ENCODE peak calls at places on chromosomes 4 and X, in seven cellular contexts. C is IMR-90, B is neuronal stem cell, M is trophoblast cell, X is H9, P is H1, G is mesenchymal stem cell. O is an unnamed sample.

GRCh38 chr4:156195914-156196313 is 242.2 kb upstream of the CTSO start:
- DNase-seq in C (no peak), B (no peak), M (no peak), X (no peak), P (no peak), G (no peak), O (no peak)

GRCh38 chr4:6534618-6535328 is 40.2 kb upstream of the MAN2B2 start:
- DNase-seq in C (no peak), B (no peak), M (no peak), X (no peak), P (no peak), G (no peak), O (no peak)

GRCh38 chr4:42248986-42249385 is 96.5 kb upstream of the BEND4 start:
- DNase-seq in C (no peak), B (no peak), M (no peak), X (no peak), P (no peak), G (no peak), O (no peak)

GRCh38 chr4:175562537-175562936 is 249.5 kb downstream of the GPM6A start:
- DNase-seq in C (no peak), B (no peak), M (peak), X (no peak), P (no peak), G (no peak), O (no peak)

GRCh38 chrX:124504106-124504983 is 158.0 kb downstream of the SH2D1A start:
- DNase-seq in C (no peak), B (no peak), M (no peak), X (no peak), P (no peak), G (no peak), O (no peak)

GRCh38 chrX:81857192-81857591 is 655.3 kb downstream of the SH3BGRL start:
- DNase-seq in C (no peak), B (no peak), M (no peak), X (no peak), P (no peak), G (no peak), O (no peak)

GRCh38 chr4:86498560-86499166 is 95.5 kb upstream of the PTPN13 start:
- DNase-seq in C (peak), B (no peak), M (no peak), X (no peak), P (no peak), G (peak), O (peak)

GRCh38 chr4:15344041-15344440 is 83.8 kb upstream of the C1QTNF7 start:
- DNase-seq in C (peak), B (no peak), M (peak), X (no peak), P (no peak), G (peak), O (peak)

GRCh38 chr4:153788419-153789276 is at the start of gene SFRP2:
- DNase-seq in C (no peak), B (peak), M (no peak), X (peak), P (peak), G (peak), O (peak)

GRCh38 chr4:36310237-36310636 is 28.8 kb downstream of the DTHD1 start:
- DNase-seq in C (no peak), B (no peak), M (no peak), X (no peak), P (no peak), G (no peak), O (no peak)

GRCh38 chr4:119244344-119244743 is 31.8 kb downstream of the USP53 start:
- DNase-seq in C (no peak), B (no peak), M (no peak), X (no peak), P (no peak), G (no peak), O (no peak)

GRCh38 chr4:22959483-22959882 is 266.7 kb downstream of the GBA3 start:
- DNase-seq in C (no peak), B (no peak), M (no peak), X (no peak), P (no peak), G (no peak), O (no peak)

GRCh38 chr4:6616087-6616995 is 24.1 kb upstream of the MRFAP1 start:
- DNase-seq in C (no peak), B (no peak), M (no peak), X (no peak), P (no peak), G (no peak), O (no peak)

GRCh38 chr4:165384608-165385007 is 5.8 kb downstream of the CPE start:
- DNase-seq in C (peak), B (no peak), M (no peak), X (no peak), P (no peak), G (no peak), O (peak)

GRCh38 chrX:13215729-13216128 is 104.1 kb downstream of the ATXN3L start:
- DNase-seq in C (peak), B (no peak), M (no peak), X (no peak), P (no peak), G (no peak), O (no peak)

DNA sequence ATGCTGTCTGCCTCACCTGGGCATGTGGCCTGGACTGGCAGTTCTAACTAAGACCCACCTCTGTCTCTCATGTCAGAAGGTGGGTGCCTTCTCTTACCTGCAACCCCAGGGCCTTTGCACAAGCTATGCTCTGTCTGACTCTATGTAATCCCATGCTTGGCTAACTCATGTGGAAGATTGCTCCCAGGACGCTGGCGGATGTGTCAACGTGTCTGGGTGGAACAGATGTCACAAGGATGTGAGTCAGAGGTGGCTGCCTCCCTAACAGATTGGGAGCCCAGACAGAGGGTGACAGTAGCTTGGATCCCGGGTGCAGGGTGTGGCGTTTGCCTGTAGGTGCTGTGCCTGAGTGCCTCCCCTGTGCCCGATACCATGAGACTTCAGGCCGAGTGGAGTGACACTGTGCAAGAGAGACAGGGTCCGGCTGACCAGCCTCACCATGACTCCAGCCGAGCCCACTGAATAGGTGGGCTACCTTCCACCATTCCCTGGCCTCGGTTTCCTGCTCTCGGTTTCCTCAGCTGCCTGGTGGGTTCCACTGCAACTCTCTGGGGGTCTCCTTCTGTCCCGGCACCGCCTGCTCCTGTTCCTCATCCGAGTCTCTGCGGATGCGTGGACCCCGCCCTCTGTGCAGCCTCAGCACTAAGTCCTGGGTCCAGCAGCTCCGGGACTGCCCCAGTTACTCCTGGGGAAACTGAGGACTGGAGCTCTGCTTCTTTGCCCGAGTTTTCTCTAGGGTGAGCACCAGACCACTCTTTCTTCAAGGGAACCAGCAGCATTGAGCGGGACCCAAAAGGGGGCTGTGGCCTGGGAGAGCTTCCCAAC is 11.0 kb downstream of the SH3BP2 start:
- DNase-seq in C (no peak), B (no peak), M (peak), X (no peak), P (no peak), G (peak), O (no peak)
- H2BK5ac ChIP-seq in C (no peak), B (peak), M (no peak), X (no peak), P (peak), G (no peak), O (no peak)

GRCh38 chr4:141004844-141005243 is 128.4 kb downstream of the RNF150 start:
- DNase-seq in C (no peak), B (no peak), M (no peak), X (no peak), P (no peak), G (no peak), O (no peak)
- H2BK5ac ChIP-seq in C (no peak), B (no peak), M (no peak), X (no peak), P (no peak), G (no peak), O (no peak)

DNA sequence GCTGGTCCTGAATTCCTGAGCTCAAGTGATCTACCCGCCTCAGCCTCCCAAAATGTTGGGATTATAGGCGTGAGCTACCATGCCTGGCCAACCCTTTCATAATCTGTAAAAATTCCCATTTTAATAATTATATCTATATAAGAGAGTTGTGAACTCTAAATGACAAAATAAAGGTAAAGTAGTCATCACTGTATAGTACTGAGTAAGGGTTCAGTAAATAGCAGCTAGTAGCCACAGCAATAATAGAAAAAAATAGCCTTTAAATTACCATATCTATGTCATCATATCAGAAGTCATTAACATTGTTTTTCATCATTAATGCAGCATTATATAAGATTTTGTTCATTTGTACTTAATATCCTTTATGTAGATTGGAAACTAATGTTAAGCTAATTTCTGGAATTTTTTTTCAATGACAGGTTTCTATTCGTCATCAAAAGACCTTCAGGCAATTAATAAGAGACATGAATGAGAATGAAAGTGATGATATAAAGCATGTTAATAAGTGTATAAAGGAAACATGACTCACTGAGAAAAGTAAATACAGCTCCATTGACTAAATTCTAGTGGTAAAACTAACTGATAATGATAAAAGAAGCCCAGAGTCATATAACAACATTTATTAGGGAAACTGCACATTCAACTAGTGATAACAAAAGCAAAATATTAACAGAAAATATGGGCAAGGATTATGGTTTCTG is 85.9 kb upstream of the UGT8 start:
- DNase-seq in C (no peak), B (no peak), M (no peak), X (no peak), P (no peak), G (peak), O (no peak)
- H2BK5ac ChIP-seq in C (no peak), B (no peak), M (no peak), X (no peak), P (no peak), G (no peak), O (no peak)

GRCh38 chr4:171993247-171993646 is 180.0 kb downstream of the GALNTL6 start:
- DNase-seq in C (no peak), B (no peak), M (no peak), X (no peak), P (no peak), G (no peak), O (no peak)
- H2BK5ac ChIP-seq in C (no peak), B (no peak), M (no peak), X (no peak), P (no peak), G (no peak), O (no peak)

GRCh38 chr4:140756292-140757219 is at the start of gene TBC1D9:
- DNase-seq in C (peak), B (peak), M (peak), X (peak), P (peak), G (peak), O (peak)

GRCh38 chr4:140752669-140753068 is 3.5 kb downstream of the TBC1D9 start:
- DNase-seq in C (no peak), B (no peak), M (no peak), X (no peak), P (no peak), G (no peak), O (no peak)

GRCh38 chr4:140755811-140756291 is 334 bp downstream of the TBC1D9 start:
- DNase-seq in C (peak), B (peak), M (peak), X (peak), P (no peak), G (peak), O (peak)

GRCh38 chr4:140757220-140757607 is 1.0 kb upstream of the TBC1D9 start:
- DNase-seq in C (no peak), B (no peak), M (no peak), X (no peak), P (no peak), G (no peak), O (no peak)

DNA sequence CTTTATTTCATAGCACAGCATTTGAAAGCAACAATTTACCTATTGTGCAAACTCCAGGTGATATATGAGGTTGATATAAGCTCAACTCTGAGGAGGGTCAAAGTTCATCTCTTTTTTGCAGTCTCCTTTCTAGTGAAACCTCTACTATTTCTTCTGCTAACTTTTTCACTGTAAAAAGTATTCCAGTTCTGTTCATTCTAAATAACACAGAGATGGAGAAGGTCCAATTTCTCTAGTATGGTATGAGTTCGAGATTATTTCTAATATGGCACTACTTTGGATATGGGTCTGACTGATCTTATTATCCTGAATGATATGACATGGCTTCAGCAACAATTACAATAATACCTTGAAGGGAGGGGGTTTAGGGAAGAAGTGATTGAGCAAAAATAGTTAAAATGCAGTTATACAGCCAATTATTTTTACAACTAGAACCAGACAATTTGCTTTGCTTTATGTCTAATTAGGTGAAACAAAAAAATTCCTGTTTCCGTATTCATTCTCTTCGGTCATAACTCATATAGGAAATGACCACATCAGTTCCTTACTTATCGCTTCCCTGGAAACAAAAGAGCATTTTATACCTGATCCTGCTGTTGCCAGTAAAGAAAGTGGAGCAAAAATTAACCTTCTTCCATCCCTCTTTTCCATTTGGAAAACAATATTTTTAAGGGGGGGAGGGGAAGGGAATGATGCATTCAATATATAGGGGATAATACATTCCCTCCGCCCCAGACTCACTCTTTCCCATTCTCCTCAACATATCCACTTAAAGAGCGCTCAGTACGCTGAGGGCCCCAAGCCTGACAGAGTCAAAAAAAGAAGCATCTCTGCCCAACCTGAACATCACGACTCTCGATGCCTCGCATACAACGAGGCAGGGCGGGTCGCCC is 1.0 kb downstream of the TBC1D9 start:
- DNase-seq in C (no peak), B (no peak), M (no peak), X (no peak), P (no peak), G (no peak), O (no peak)
- H2BK5ac ChIP-seq in C (peak), B (peak), M (peak), X (no peak), P (no peak), G (no peak), O (no peak)